ENCODE peak calls at places on chromosomes 1 and 21, in five cellular contexts. One of them, this sample, is unnamed.
A peak's percentile ranks its signal among the peaks of the same experiment; 100 is the strongest.

GRCh38 chr1:151145158-151146071 is 1.0 kb downstream of the SEMA6C start:
- DNase-seq in PC-3: no peak
- DNase-seq in T follicular helper cell: no peak
- DNase-seq in activated naive CD4-positive, alpha-beta T cell: peak; percentile 23
- DNase-seq in glutamatergic neuron: peak; percentile 45
- DNase-seq in this sample: peak; percentile 29

GRCh38 chr1:93575586-93576271 is 105.9 kb downstream of the BCAR3 start:
- DNase-seq in PC-3: no peak
- DNase-seq in T follicular helper cell: no peak
- DNase-seq in activated naive CD4-positive, alpha-beta T cell: no peak
- DNase-seq in glutamatergic neuron: no peak
- DNase-seq in this sample: no peak

GRCh38 chr1:230308039-230308438 is 118.1 kb downstream of the PGBD5 start:
- DNase-seq in PC-3: peak; percentile 100
- DNase-seq in T follicular helper cell: no peak
- DNase-seq in activated naive CD4-positive, alpha-beta T cell: no peak
- DNase-seq in glutamatergic neuron: no peak
- DNase-seq in this sample: no peak

GRCh38 chr1:204894031-204894430 is 23.4 kb downstream of the NFASC start:
- DNase-seq in PC-3: peak; percentile 37
- DNase-seq in T follicular helper cell: no peak
- DNase-seq in activated naive CD4-positive, alpha-beta T cell: no peak
- DNase-seq in glutamatergic neuron: no peak
- DNase-seq in this sample: no peak

GRCh38 chr1:38991638-38992449 is 768 bp downstream of the AKIRIN1 start:
- DNase-seq in PC-3: peak; percentile 45
- DNase-seq in T follicular helper cell: no peak
- DNase-seq in activated naive CD4-positive, alpha-beta T cell: no peak
- DNase-seq in glutamatergic neuron: peak; percentile 66
- DNase-seq in this sample: no peak

GRCh38 chr1:19764848-19765247 is 34.9 kb downstream of the TMCO4 start:
- DNase-seq in PC-3: no peak
- DNase-seq in T follicular helper cell: no peak
- DNase-seq in activated naive CD4-positive, alpha-beta T cell: no peak
- DNase-seq in glutamatergic neuron: no peak
- DNase-seq in this sample: no peak

GRCh38 chr1:171252482-171252881 is 4.2 kb downstream of the FMO1 start:
- DNase-seq in PC-3: no peak
- DNase-seq in T follicular helper cell: no peak
- DNase-seq in activated naive CD4-positive, alpha-beta T cell: no peak
- DNase-seq in glutamatergic neuron: no peak
- DNase-seq in this sample: no peak

GRCh38 chr1:9589144-9589718 is 520 bp downstream of the TMEM201 start:
- DNase-seq in PC-3: no peak
- DNase-seq in T follicular helper cell: peak; percentile 27
- DNase-seq in activated naive CD4-positive, alpha-beta T cell: peak; percentile 30
- DNase-seq in glutamatergic neuron: peak; percentile 45
- DNase-seq in this sample: peak; percentile 30

GRCh38 chr1:204418174-204419063 is 6.8 kb upstream of the PPP1R15B start:
- DNase-seq in PC-3: peak; percentile 72
- DNase-seq in T follicular helper cell: no peak
- DNase-seq in activated naive CD4-positive, alpha-beta T cell: no peak
- DNase-seq in glutamatergic neuron: no peak
- DNase-seq in this sample: no peak

GRCh38 chr1:235275836-235276235 is 52.1 kb downstream of the ARID4B start:
- DNase-seq in PC-3: no peak
- DNase-seq in T follicular helper cell: no peak
- DNase-seq in activated naive CD4-positive, alpha-beta T cell: no peak
- DNase-seq in glutamatergic neuron: no peak
- DNase-seq in this sample: no peak

GRCh38 chr1:151502859-151503509 is 8.2 kb upstream of the CGN start:
- DNase-seq in PC-3: no peak
- DNase-seq in T follicular helper cell: no peak
- DNase-seq in activated naive CD4-positive, alpha-beta T cell: no peak
- DNase-seq in glutamatergic neuron: no peak
- DNase-seq in this sample: no peak

GRCh38 chr21:36422279-36423098 is 37.3 kb downstream of the CHAF1B start:
- DNase-seq in PC-3: peak; percentile 70
- DNase-seq in T follicular helper cell: no peak
- DNase-seq in activated naive CD4-positive, alpha-beta T cell: no peak
- DNase-seq in glutamatergic neuron: peak; percentile 67
- DNase-seq in this sample: peak; percentile 8

GRCh38 chr1:178399177-178399728 is 97.5 kb downstream of the CLEC20A start:
- DNase-seq in PC-3: peak; percentile 21
- DNase-seq in T follicular helper cell: no peak
- DNase-seq in activated naive CD4-positive, alpha-beta T cell: no peak
- DNase-seq in glutamatergic neuron: no peak
- DNase-seq in this sample: no peak

GRCh38 chr1:231126181-231126580 is 35.7 kb upstream of the TRIM67 start:
- DNase-seq in PC-3: no peak
- DNase-seq in T follicular helper cell: no peak
- DNase-seq in activated naive CD4-positive, alpha-beta T cell: no peak
- DNase-seq in glutamatergic neuron: no peak
- DNase-seq in this sample: no peak

GRCh38 chr1:181181792-181182585 is 93.5 kb downstream of the IER5 start:
- DNase-seq in PC-3: no peak
- DNase-seq in T follicular helper cell: no peak
- DNase-seq in activated naive CD4-positive, alpha-beta T cell: no peak
- DNase-seq in glutamatergic neuron: no peak
- DNase-seq in this sample: no peak

GRCh38 chr1:231236131-231236571 is 4.9 kb upstream of the GNPAT start:
- DNase-seq in PC-3: no peak
- DNase-seq in T follicular helper cell: no peak
- DNase-seq in activated naive CD4-positive, alpha-beta T cell: no peak
- DNase-seq in glutamatergic neuron: no peak
- DNase-seq in this sample: no peak

GRCh38 chr1:153832293-153832692 is 57.1 kb downstream of the SLC27A3 start:
- DNase-seq in PC-3: no peak
- DNase-seq in T follicular helper cell: no peak
- DNase-seq in activated naive CD4-positive, alpha-beta T cell: no peak
- DNase-seq in glutamatergic neuron: no peak
- DNase-seq in this sample: no peak

GRCh38 chr1:244113532-244114320 is 62.6 kb downstream of the ZBTB18 start:
- DNase-seq in PC-3: peak; percentile 46
- DNase-seq in T follicular helper cell: no peak
- DNase-seq in activated naive CD4-positive, alpha-beta T cell: no peak
- DNase-seq in glutamatergic neuron: no peak
- DNase-seq in this sample: no peak

GRCh38 chr1:198156111-198156744 is 570 bp upstream of the NEK7 start:
- DNase-seq in PC-3: peak; percentile 74
- DNase-seq in T follicular helper cell: peak; percentile 56
- DNase-seq in activated naive CD4-positive, alpha-beta T cell: peak; percentile 44
- DNase-seq in glutamatergic neuron: peak; percentile 71
- DNase-seq in this sample: peak; percentile 69

GRCh38 chr1:38005195-38006007 is at the start of gene FHL3:
- DNase-seq in PC-3: peak; percentile 59
- DNase-seq in T follicular helper cell: no peak
- DNase-seq in activated naive CD4-positive, alpha-beta T cell: peak; percentile 39
- DNase-seq in glutamatergic neuron: peak; percentile 70
- DNase-seq in this sample: peak; percentile 34

GRCh38 chr1:21244986-21245687 is 45.1 kb downstream of the ECE1 start:
- DNase-seq in PC-3: no peak
- DNase-seq in T follicular helper cell: no peak
- DNase-seq in activated naive CD4-positive, alpha-beta T cell: no peak
- DNase-seq in glutamatergic neuron: no peak
- DNase-seq in this sample: no peak

GRCh38 chr1:50974618-50974935 is 4.5 kb downstream of the CDKN2C start:
- DNase-seq in PC-3: peak; percentile 35
- DNase-seq in T follicular helper cell: no peak
- DNase-seq in activated naive CD4-positive, alpha-beta T cell: no peak
- DNase-seq in glutamatergic neuron: no peak
- DNase-seq in this sample: no peak